ENCODE peak calls at places on chromosomes 16 and 17, in eight cellular contexts. G, Z, V, H, N, L, R and E are unnamed samples.

GRCh38 chr17:1067282-1067956 is 70.5 kb downstream of the TIMM22 start:
- DNase-seq in R (no peak), Z (no peak), N (no peak), V (peak), G (no peak), L (no peak), H (no peak), E (peak)

GRCh38 chr17:5291683-5292082 is 9.6 kb downstream of the RABEP1 start:
- DNase-seq in G (no peak), V (no peak), N (no peak), R (no peak), L (no peak), H (no peak), Z (no peak), E (no peak)

GRCh38 chr17:17994271-17994670 is 21.6 kb downstream of the DRC3 start:
- DNase-seq in G (no peak), Z (no peak), N (no peak), H (no peak), V (peak), R (no peak), L (no peak), E (peak)

GRCh38 chr16:85227924-85228462 is 115.7 kb upstream of the CIBAR2 start:
- DNase-seq in G (no peak), L (no peak), Z (no peak), H (no peak), R (peak), N (no peak), V (peak), E (no peak)

GRCh38 chr17:49076575-49077384 is 55.8 kb upstream of the B4GALNT2 start:
- DNase-seq in Z (no peak), H (no peak), L (peak), R (peak), G (no peak), N (no peak), V (peak), E (no peak)

GRCh38 chr16:57084996-57085395 is 7.4 kb upstream of the CPNE2 start:
- DNase-seq in V (no peak), G (no peak), H (no peak), R (no peak), N (no peak), Z (no peak), L (no peak), E (no peak)

GRCh38 chr17:8888704-8889302 is 21.3 kb upstream of the PIK3R6 start:
- DNase-seq in N (no peak), R (no peak), Z (no peak), L (no peak), V (no peak), G (no peak), H (no peak), E (no peak)

GRCh38 chr16:69566437-69567030 is 768 bp downstream of the NFAT5 start:
- DNase-seq in V (peak), Z (peak), H (peak), N (peak), G (peak), L (no peak), R (peak), E (peak)

GRCh38 chr17:73231841-73232586 is 29.7 kb downstream of the CPSF4L start:
- DNase-seq in R (peak), H (peak), N (peak), G (peak), V (peak), Z (peak), L (peak), E (peak)

GRCh38 chr16:77782694-77783093 is 5.7 kb upstream of the VAT1L start:
- DNase-seq in Z (no peak), R (no peak), L (no peak), N (no peak), V (peak), G (no peak), H (no peak), E (no peak)

GRCh38 chr16:17560548-17560947 is 89.8 kb upstream of the XYLT1 start:
- DNase-seq in H (no peak), N (no peak), L (no peak), Z (no peak), G (no peak), R (no peak), V (no peak), E (no peak)

GRCh38 chr16:30464078-30464477 is 8.5 kb upstream of the ITGAL start:
- DNase-seq in V (no peak), Z (no peak), R (no peak), G (no peak), H (no peak), N (no peak), L (no peak), E (no peak)

GRCh38 chr17:73533127-73533526 is 111.1 kb downstream of the SDK2 start:
- DNase-seq in H (no peak), V (no peak), L (no peak), Z (no peak), N (peak), G (peak), R (no peak), E (no peak)

GRCh38 chr17:21530841-21531240 is 154.7 kb downstream of the KCNJ12 start:
- DNase-seq in H (no peak), V (no peak), Z (no peak), R (no peak), N (no peak), G (no peak), L (no peak), E (no peak)

GRCh38 chr17:31663576-31663975 is 195.5 kb downstream of the COPRS start:
- DNase-seq in R (no peak), Z (no peak), H (no peak), N (no peak), V (peak), L (no peak), G (no peak), E (no peak)

GRCh38 chr17:6853764-6854442 is 22.4 kb upstream of the TEKT1 start:
- DNase-seq in V (no peak), H (no peak), L (no peak), G (peak), Z (peak), R (no peak), N (no peak), E (no peak)

GRCh38 chr17:18033442-18034099 is 5.4 kb downstream of the ATPAF2 start:
- DNase-seq in N (peak), L (peak), Z (peak), V (peak), H (peak), R (peak), G (peak), E (peak)

GRCh38 chr17:49061524-49061943 is 64.3 kb downstream of the IGF2BP1 start:
- DNase-seq in R (no peak), H (no peak), G (no peak), V (peak), Z (no peak), N (no peak), L (no peak), E (no peak)

GRCh38 chr17:74686761-74687160 is 26.0 kb downstream of the CD300LF start:
- DNase-seq in R (no peak), H (no peak), G (no peak), Z (peak), L (no peak), V (no peak), N (no peak), E (no peak)

GRCh38 chr17:63381101-63381729 is 64.9 kb downstream of the CYB561 start:
- DNase-seq in L (peak), R (peak), N (no peak), G (no peak), H (no peak), V (peak), Z (no peak), E (no peak)

GRCh38 chr17:62781356-62781755 is 26.8 kb downstream of the MARCHF10 start:
- DNase-seq in R (no peak), Z (no peak), G (no peak), V (peak), N (no peak), H (no peak), L (no peak), E (no peak)

GRCh38 chr16:35431829-35432663 is 1972.6 kb downstream of the TP53TG3F start:
- DNase-seq in H (no peak), V (no peak), N (no peak), L (no peak), R (no peak), Z (peak), G (no peak), E (no peak)

GRCh38 chr17:74840989-74841666 is 18.6 kb downstream of the GRIN2C start:
- DNase-seq in R (peak), Z (no peak), L (no peak), H (no peak), N (peak), V (peak), G (no peak), E (no peak)

GRCh38 chr17:797236-797635 is 15.1 kb downstream of the MRM3 start:
- DNase-seq in H (no peak), R (no peak), Z (no peak), G (no peak), V (no peak), N (no peak), L (no peak), E (no peak)

GRCh38 chr17:32444301-32445074 is at the start of gene PSMD11:
- DNase-seq in V (peak), N (peak), R (peak), Z (peak), L (peak), G (peak), H (peak), E (peak)

GRCh38 chr17:28402224-28402630 is 3.8 kb downstream of the SLC46A1 start:
- DNase-seq in L (no peak), G (no peak), N (no peak), V (no peak), H (no peak), R (no peak), Z (no peak), E (no peak)

GRCh38 chr17:67244621-67245072 is 349 bp downstream of the HELZ start:
- DNase-seq in G (no peak), N (no peak), V (no peak), H (peak), L (no peak), Z (no peak), R (no peak), E (no peak)

GRCh38 chr17:76121932-76122383 is 18.4 kb upstream of the EXOC7 start:
- DNase-seq in N (no peak), V (no peak), H (no peak), L (no peak), Z (no peak), G (no peak), R (no peak), E (peak)

GRCh38 chr16:4344659-4345438 is 6.3 kb downstream of the PAM16 start:
- DNase-seq in V (no peak), Z (no peak), G (peak), L (no peak), H (no peak), R (no peak), N (no peak), E (peak)

GRCh38 chr16:590165-590874 is 454 bp downstream of the RAB40C start:
- DNase-seq in Z (no peak), N (peak), V (peak), H (peak), G (peak), R (no peak), L (no peak), E (peak)

GRCh38 chr17:17021194-17021863 is 20.9 kb upstream of the MPRIP start:
- DNase-seq in R (no peak), L (no peak), Z (no peak), V (no peak), G (peak), N (peak), H (peak), E (peak)

DNA sequence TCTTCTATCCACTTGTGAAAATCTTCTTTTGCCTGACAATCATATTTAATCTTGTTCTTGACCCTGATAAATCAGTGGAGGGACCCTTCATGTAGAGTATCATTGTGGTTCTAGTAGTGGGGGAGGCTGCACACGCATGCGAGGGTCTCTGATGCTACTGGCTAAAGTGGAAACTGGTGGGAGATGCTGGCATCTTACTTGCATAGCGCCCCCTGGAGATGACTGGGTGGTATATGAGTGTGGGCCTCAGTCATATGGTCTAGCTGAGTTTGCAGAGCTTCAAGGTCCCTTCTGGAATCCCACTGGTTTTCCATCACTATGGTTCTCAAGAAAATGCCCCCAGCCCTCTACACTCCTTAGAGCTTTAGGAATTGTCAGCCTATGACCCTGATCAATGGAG is 236.4 kb upstream of the AXIN2 start:
- DNase-seq in Z (no peak), L (no peak), V (peak), R (no peak), G (no peak), H (no peak), N (no peak), E (no peak)
- TF ChIP-seq CTCF in Z (peak), L (peak), V (peak), R (peak), G (no peak), H (no peak), N (no peak), E (no peak)

DNA sequence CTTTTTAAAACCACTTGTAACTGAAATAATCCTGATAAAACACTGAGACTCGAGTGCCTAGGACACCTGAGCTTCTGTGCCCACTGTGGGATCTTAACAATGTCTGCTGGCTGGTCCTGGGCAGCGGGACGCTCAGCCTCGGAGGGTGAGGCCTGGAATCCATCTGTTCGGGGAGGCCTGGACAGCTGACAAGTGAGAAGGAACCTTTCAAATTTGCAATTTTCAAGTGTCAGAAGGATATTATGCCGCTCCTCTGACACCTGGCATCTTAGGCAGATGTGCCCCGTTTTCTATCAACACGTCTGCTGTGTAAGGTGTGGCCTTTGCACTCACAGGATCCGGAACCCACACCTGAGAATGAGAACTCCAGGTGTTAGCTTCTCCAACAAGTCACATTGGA is 33.1 kb upstream of the C16orf78 start:
- DNase-seq in G (no peak), R (no peak), H (no peak), Z (no peak), L (no peak), V (no peak), N (no peak), E (no peak)
- TF ChIP-seq CTCF in G (no peak), R (no peak), H (no peak), Z (no peak), L (no peak), V (no peak), N (no peak), E (no peak)

GRCh38 chr16:83887088-83887487 is 11.8 kb upstream of the MLYCD start:
- DNase-seq in H (no peak), V (no peak), G (peak), L (no peak), Z (no peak), N (no peak), R (peak), E (peak)
- TF ChIP-seq CTCF in H (no peak), V (no peak), G (peak), L (no peak), Z (peak), N (no peak), R (peak), E (no peak)

DNA sequence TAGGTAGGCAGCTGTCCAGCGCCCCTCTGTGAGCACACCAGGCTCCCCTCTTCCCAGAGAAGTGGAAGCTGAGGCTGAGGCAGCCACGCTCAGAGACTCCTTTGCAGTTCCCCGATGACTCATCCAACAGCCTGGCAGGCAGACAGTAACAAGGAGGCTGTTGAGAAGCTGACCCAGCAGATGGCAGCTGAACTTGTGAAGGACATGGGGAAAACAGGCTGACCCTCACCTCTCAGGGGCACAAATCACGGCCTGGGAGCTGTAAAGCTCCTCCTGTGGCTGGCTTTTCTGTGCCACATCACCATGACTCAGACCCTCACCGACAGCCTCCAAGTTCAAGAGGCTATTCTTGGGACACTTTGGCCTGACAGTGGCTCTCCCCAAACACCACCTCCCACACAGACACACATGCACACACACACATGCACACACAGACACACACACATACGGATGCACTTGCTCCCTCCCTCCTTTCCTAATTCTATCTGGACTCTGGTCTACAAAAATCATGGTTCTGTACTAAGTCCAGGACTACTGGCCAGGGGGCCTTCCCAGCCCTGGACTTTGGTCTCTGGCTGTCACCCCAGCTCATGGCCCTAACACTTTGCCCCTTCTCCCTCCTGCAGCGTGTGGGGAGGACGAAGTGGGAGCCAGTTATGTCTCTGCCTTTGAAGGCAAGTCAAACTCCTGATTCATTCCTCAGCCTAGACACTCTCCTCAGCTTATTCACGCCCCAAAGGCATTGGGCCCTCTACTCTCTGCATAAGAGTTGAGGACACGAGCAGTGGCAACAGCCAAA is 23.2 kb downstream of the MAP3K14 start:
- DNase-seq in R (peak), Z (no peak), L (peak), H (peak), V (peak), N (peak), G (peak), E (peak)
- TF ChIP-seq CTCF in R (peak), Z (no peak), L (no peak), H (no peak), V (peak), N (no peak), G (peak), E (no peak)